ENCODE peak calls at places on chromosomes 16 and 17, in eight cellular contexts. D is fibroblast of mammary gland; Z is endodermal cell; J is CD8-positive, alpha-beta T cell; N is lung; S is prostate gland; H is A549; A is AG09319. Y is an unnamed sample.

GRCh38 chr16:12362482-12363458 is 386.2 kb downstream of the SNX29 start:
- DNase-seq in H (no peak), D (peak; percentile 25), A (no peak), J (no peak), Z (no peak), S (no peak), N (no peak), Y (no peak)

GRCh38 chr16:59604331-59604730 is 870.2 kb upstream of the GOT2 start:
- DNase-seq in Z (no peak), D (peak; percentile 64), A (no peak), H (no peak), N (no peak), J (no peak), S (no peak), Y (no peak)

GRCh38 chr16:50694206-50694605 is 800 bp downstream of the NOD2 start:
- DNase-seq in D (no peak), N (no peak), H (no peak), A (no peak), Z (peak; percentile 21), S (no peak), J (no peak), Y (no peak)

GRCh38 chr17:69117855-69118758 is 23.6 kb downstream of the ABCA6 start:
- DNase-seq in H (no peak), D (no peak), Z (no peak), N (no peak), S (no peak), J (no peak), A (no peak), Y (no peak)

GRCh38 chr17:53797497-53797896 is 25.2 kb upstream of the KIF2B start:
- DNase-seq in H (no peak), S (no peak), J (no peak), A (no peak), Z (no peak), N (no peak), D (no peak), Y (no peak)

GRCh38 chr17:33596904-33597303 is 303.8 kb upstream of the ASIC2 start:
- DNase-seq in Z (no peak), N (no peak), A (no peak), D (no peak), J (no peak), H (no peak), S (no peak), Y (no peak)

GRCh38 chr16:12541672-12542071 is 262.0 kb downstream of the CPPED1 start:
- DNase-seq in D (peak; percentile 21), H (no peak), J (no peak), Z (no peak), S (no peak), N (no peak), A (no peak), Y (no peak)

GRCh38 chr17:5122586-5123342 is 6.9 kb downstream of the USP6 start:
- DNase-seq in Z (peak; percentile 86), N (no peak), H (no peak), S (no peak), A (no peak), D (no peak), J (no peak), Y (no peak)

GRCh38 chr16:66478733-66479511 is 51.8 kb downstream of the BEAN1 start:
- DNase-seq in H (peak; percentile 81), J (peak; percentile 76), Z (peak; percentile 94), D (peak; percentile 65), N (peak; percentile 69), A (peak; percentile 29), S (peak; percentile 68), Y (peak; percentile 78)

GRCh38 chr17:72569193-72569946 is 448.6 kb downstream of the SOX9 start:
- DNase-seq in Z (no peak), A (no peak), H (no peak), N (no peak), J (no peak), S (no peak), D (no peak), Y (no peak)

GRCh38 chr17:61409301-61410099 is 9.9 kb downstream of the TBX2 start:
- DNase-seq in S (peak; percentile 56), Z (peak; percentile 87), N (no peak), A (peak; percentile 66), D (peak; percentile 72), H (peak; percentile 75), J (peak; percentile 30), Y (no peak)

GRCh38 chr16:85479972-85480726 is 133.0 kb upstream of the GSE1 start:
- DNase-seq in H (peak; percentile 67), J (peak; percentile 30), S (peak; percentile 28), N (no peak), Z (peak; percentile 84), A (no peak), D (no peak), Y (no peak)
- TF ChIP-seq CTCF in H (peak; percentile 73), J (no peak), S (peak; percentile 57), N (no peak), Z (peak; percentile 64), A (no peak), D (no peak), Y (peak; percentile 33)

GRCh38 chr16:495127-495748 is 32.3 kb upstream of the CAPN15 start:
- DNase-seq in N (no peak), D (peak; percentile 49), S (no peak), J (no peak), A (no peak), Z (peak; percentile 91), H (peak; percentile 72), Y (no peak)
- TF ChIP-seq CTCF in N (no peak), D (peak; percentile 53), S (peak; percentile 36), J (no peak), A (peak; percentile 47), Z (peak; percentile 74), H (peak; percentile 41), Y (peak; percentile 9)

GRCh38 chr17:27430882-27431491 is 25.3 kb upstream of the KSR1 start:
- DNase-seq in S (no peak), Z (peak; percentile 93), D (peak; percentile 35), H (peak; percentile 67), N (no peak), J (no peak), A (peak; percentile 11), Y (no peak)
- TF ChIP-seq CTCF in S (peak; percentile 55), Z (peak; percentile 76), D (peak; percentile 55), H (peak; percentile 60), N (peak; percentile 14), J (no peak), A (peak; percentile 72), Y (peak; percentile 79)

DNA sequence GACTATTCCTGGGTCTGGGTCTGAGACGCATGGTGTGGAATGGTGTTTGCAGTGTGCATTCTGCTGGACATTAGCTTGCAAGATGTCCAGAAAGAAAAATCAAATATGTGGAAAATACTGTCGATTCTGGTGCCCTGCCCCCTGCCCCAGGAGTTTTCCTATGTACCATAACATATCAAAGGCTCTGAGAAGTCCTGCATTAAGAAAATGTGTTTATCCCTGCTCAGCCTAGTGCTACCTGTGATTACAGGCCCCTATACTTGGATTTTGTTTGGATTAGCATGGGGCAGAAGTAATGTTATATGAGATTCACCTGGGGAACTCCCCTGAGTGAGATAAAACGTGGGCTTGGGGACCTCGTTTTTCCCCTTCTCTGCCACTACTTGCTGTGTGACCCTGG is 325.0 kb downstream of the CBLN1 start:
- DNase-seq in Z (no peak), J (no peak), N (no peak), S (no peak), H (no peak), A (no peak), D (no peak), Y (no peak)
- TF ChIP-seq CTCF in Z (no peak), J (no peak), N (no peak), S (no peak), H (no peak), A (no peak), D (no peak), Y (no peak)

Y was measured in CD14-positive monocyte.